ENCODE peak calls at places on chromosomes 16 and 17, in six cellular contexts. One of them, this sample, is unnamed.
A peak's percentile ranks its signal among the peaks of the same experiment; 100 is the strongest.

GRCh38 chr17:77882481-77883212 is 75.9 kb upstream of the TNRC6C start:
- DNase-seq in astrocyte: peak; percentile 88
- DNase-seq in upper lobe of left lung: peak; percentile 69
- DNase-seq in A549: no peak
- DNase-seq in upper lobe of right lung: no peak
- DNase-seq in aorta: peak; percentile 84
- DNase-seq in this sample: peak; percentile 34

GRCh38 chr16:69176033-69176780 is 10.8 kb upstream of the SNTB2 start:
- DNase-seq in aorta: no peak
- DNase-seq in A549: no peak
- DNase-seq in astrocyte: peak; percentile 85
- DNase-seq in upper lobe of left lung: no peak
- DNase-seq in upper lobe of right lung: no peak
- DNase-seq in this sample: no peak

GRCh38 chr16:77212736-77213541 is 13.7 kb downstream of the SYCE1L start:
- DNase-seq in A549: peak; percentile 78
- DNase-seq in aorta: peak; percentile 68
- DNase-seq in upper lobe of right lung: peak; percentile 86
- DNase-seq in astrocyte: no peak
- DNase-seq in upper lobe of left lung: peak; percentile 69
- DNase-seq in this sample: peak; percentile 27

GRCh38 chr16:175145-175949 is 1.1 kb upstream of the HBA1 start:
- DNase-seq in aorta: no peak
- DNase-seq in upper lobe of right lung: no peak
- DNase-seq in astrocyte: no peak
- DNase-seq in upper lobe of left lung: no peak
- DNase-seq in A549: no peak
- DNase-seq in this sample: no peak

GRCh38 chr16:641326-642188 is at the start of gene MCRIP2:
- DNase-seq in upper lobe of left lung: peak; percentile 92
- DNase-seq in upper lobe of right lung: peak; percentile 96
- DNase-seq in aorta: peak; percentile 93
- DNase-seq in A549: peak; percentile 84
- DNase-seq in astrocyte: peak; percentile 28
- DNase-seq in this sample: no peak

GRCh38 chr17:44385287-44386181 is 3.9 kb downstream of the ITGA2B start:
- DNase-seq in A549: peak; percentile 86
- DNase-seq in upper lobe of right lung: peak; percentile 91
- DNase-seq in astrocyte: peak; percentile 31
- DNase-seq in aorta: peak; percentile 84
- DNase-seq in upper lobe of left lung: peak; percentile 90
- DNase-seq in this sample: peak; percentile 9

GRCh38 chr17:79664925-79665738 is 54.3 kb upstream of the RBFOX3 start:
- DNase-seq in upper lobe of left lung: peak; percentile 79
- DNase-seq in A549: no peak
- DNase-seq in astrocyte: no peak
- DNase-seq in upper lobe of right lung: peak; percentile 88
- DNase-seq in aorta: no peak
- DNase-seq in this sample: peak; percentile 35

GRCh38 chr16:82744958-82745357 is 118.2 kb downstream of the CDH13 start:
- DNase-seq in A549: no peak
- DNase-seq in upper lobe of right lung: no peak
- DNase-seq in astrocyte: no peak
- DNase-seq in aorta: no peak
- DNase-seq in upper lobe of left lung: no peak
- DNase-seq in this sample: no peak

GRCh38 chr16:79876332-79876730 is 275.8 kb upstream of the MAF start:
- DNase-seq in aorta: no peak
- DNase-seq in upper lobe of right lung: no peak
- DNase-seq in astrocyte: no peak
- DNase-seq in A549: no peak
- DNase-seq in upper lobe of left lung: no peak
- DNase-seq in this sample: no peak

GRCh38 chr17:43831633-43832032 is 1.3 kb downstream of the MPP3 start:
- DNase-seq in astrocyte: no peak
- DNase-seq in aorta: no peak
- DNase-seq in A549: no peak
- DNase-seq in upper lobe of right lung: peak; percentile 83
- DNase-seq in upper lobe of left lung: peak; percentile 89
- DNase-seq in this sample: no peak

GRCh38 chr16:86391987-86392386 is 118.3 kb upstream of the FOXF1 start:
- DNase-seq in aorta: no peak
- DNase-seq in upper lobe of left lung: no peak
- DNase-seq in A549: no peak
- DNase-seq in upper lobe of right lung: no peak
- DNase-seq in astrocyte: peak; percentile 79
- DNase-seq in this sample: no peak

GRCh38 chr17:61279476-61280145 is 120.0 kb upstream of the TBX2 start:
- DNase-seq in upper lobe of right lung: no peak
- DNase-seq in astrocyte: no peak
- DNase-seq in aorta: no peak
- DNase-seq in upper lobe of left lung: no peak
- DNase-seq in A549: no peak
- DNase-seq in this sample: peak; percentile 9

GRCh38 chr16:75305364-75306101 is 54.1 kb upstream of the BCAR1 start:
- DNase-seq in upper lobe of right lung: no peak
- DNase-seq in A549: peak; percentile 97
- DNase-seq in upper lobe of left lung: peak; percentile 72
- DNase-seq in astrocyte: peak; percentile 100
- DNase-seq in aorta: peak; percentile 85
- DNase-seq in this sample: peak; percentile 100

GRCh38 chr17:79791354-79792123 is 5.3 kb downstream of the CBX8 start:
- DNase-seq in A549: no peak
- DNase-seq in upper lobe of left lung: no peak
- DNase-seq in upper lobe of right lung: peak; percentile 62
- DNase-seq in astrocyte: no peak
- DNase-seq in aorta: peak; percentile 30
- DNase-seq in this sample: no peak

GRCh38 chr16:29784157-29784556 is 6.1 kb downstream of the ZG16 start:
- DNase-seq in upper lobe of right lung: no peak
- DNase-seq in astrocyte: no peak
- DNase-seq in A549: no peak
- DNase-seq in aorta: no peak
- DNase-seq in upper lobe of left lung: peak; percentile 45
- DNase-seq in this sample: peak; percentile 71

GRCh38 chr16:11561440-11561797 is 25.3 kb downstream of the LITAF start:
- DNase-seq in upper lobe of right lung: no peak
- DNase-seq in astrocyte: no peak
- DNase-seq in upper lobe of left lung: no peak
- DNase-seq in A549: no peak
- DNase-seq in aorta: no peak
- DNase-seq in this sample: no peak

GRCh38 chr17:18248300-18248731 is 10.2 kb downstream of the FLII start:
- DNase-seq in upper lobe of right lung: no peak
- DNase-seq in A549: peak; percentile 98
- DNase-seq in upper lobe of left lung: peak; percentile 58
- DNase-seq in aorta: no peak
- DNase-seq in astrocyte: peak; percentile 38
- DNase-seq in this sample: no peak

GRCh38 chr16:57941016-57941656 is 29.8 kb downstream of the CNGB1 start:
- DNase-seq in aorta: peak; percentile 58
- DNase-seq in upper lobe of right lung: peak; percentile 90
- DNase-seq in A549: no peak
- DNase-seq in astrocyte: peak; percentile 21
- DNase-seq in upper lobe of left lung: peak; percentile 83
- DNase-seq in this sample: no peak

GRCh38 chr17:77556408-77557068 is 402.0 kb upstream of the TNRC6C start:
- DNase-seq in aorta: no peak
- DNase-seq in upper lobe of left lung: no peak
- DNase-seq in A549: no peak
- DNase-seq in astrocyte: no peak
- DNase-seq in upper lobe of right lung: no peak
- DNase-seq in this sample: no peak

GRCh38 chr16:50526796-50527195 is 21.4 kb upstream of the NKD1 start:
- DNase-seq in astrocyte: no peak
- DNase-seq in A549: no peak
- DNase-seq in upper lobe of left lung: no peak
- DNase-seq in upper lobe of right lung: no peak
- DNase-seq in aorta: no peak
- DNase-seq in this sample: no peak

GRCh38 chr17:34781071-34781470 is 180.2 kb downstream of the CCT6B start:
- DNase-seq in astrocyte: no peak
- DNase-seq in aorta: no peak
- DNase-seq in A549: no peak
- DNase-seq in upper lobe of left lung: no peak
- DNase-seq in upper lobe of right lung: no peak
- DNase-seq in this sample: no peak

GRCh38 chr17:43720311-43721060 is 38.1 kb downstream of the SOST start:
- DNase-seq in upper lobe of left lung: peak; percentile 82
- DNase-seq in upper lobe of right lung: peak; percentile 92
- DNase-seq in aorta: peak; percentile 92
- DNase-seq in astrocyte: peak; percentile 37
- DNase-seq in A549: peak; percentile 83
- DNase-seq in this sample: peak; percentile 24

GRCh38 chr17:38715216-38715943 is 10.3 kb downstream of the MLLT6 start:
- DNase-seq in upper lobe of right lung: no peak
- DNase-seq in A549: no peak
- DNase-seq in aorta: no peak
- DNase-seq in astrocyte: no peak
- DNase-seq in upper lobe of left lung: no peak
- DNase-seq in this sample: no peak

GRCh38 chr17:63838586-63839184 is 3.8 kb downstream of the SMARCD2 start:
- DNase-seq in upper lobe of right lung: peak; percentile 94
- DNase-seq in upper lobe of left lung: peak; percentile 94
- DNase-seq in A549: no peak
- DNase-seq in astrocyte: no peak
- DNase-seq in aorta: peak; percentile 90
- DNase-seq in this sample: peak; percentile 50

GRCh38 chr17:49234509-49235080 is 4.0 kb upstream of the PHOSPHO1 start:
- DNase-seq in upper lobe of right lung: no peak
- DNase-seq in upper lobe of left lung: no peak
- DNase-seq in aorta: no peak
- DNase-seq in astrocyte: no peak
- DNase-seq in A549: no peak
- DNase-seq in this sample: no peak

GRCh38 chr17:41784207-41784744 is 2.2 kb downstream of the JUP start:
- DNase-seq in astrocyte: peak; percentile 77
- DNase-seq in A549: peak; percentile 80
- DNase-seq in upper lobe of right lung: no peak
- DNase-seq in aorta: no peak
- DNase-seq in upper lobe of left lung: peak; percentile 60
- DNase-seq in this sample: peak; percentile 90

GRCh38 chr17:80252871-80253270 is 7.8 kb upstream of the RNF213 start:
- DNase-seq in A549: peak; percentile 93
- DNase-seq in astrocyte: no peak
- DNase-seq in aorta: peak; percentile 72
- DNase-seq in upper lobe of left lung: peak; percentile 85
- DNase-seq in upper lobe of right lung: peak; percentile 90
- DNase-seq in this sample: no peak

GRCh38 chr16:55695595-55695994 is 39.8 kb downstream of the SLC6A2 start:
- DNase-seq in astrocyte: no peak
- DNase-seq in A549: no peak
- DNase-seq in upper lobe of right lung: no peak
- DNase-seq in upper lobe of left lung: no peak
- DNase-seq in aorta: no peak
- DNase-seq in this sample: no peak
- H3K4me1 ChIP-seq in astrocyte: no peaks in the 10 kb centered on the region
- H3K4me1 ChIP-seq in A549: peaks cover 4% of the 10 kb centered on the region
- H3K4me1 ChIP-seq in upper lobe of right lung: no peaks in the 10 kb centered on the region
- H3K4me1 ChIP-seq in upper lobe of left lung: no peaks in the 10 kb centered on the region
- H3K4me1 ChIP-seq in aorta: no peaks in the 10 kb centered on the region
- H3K4me1 ChIP-seq in this sample: no peaks in the 10 kb centered on the region

DNA sequence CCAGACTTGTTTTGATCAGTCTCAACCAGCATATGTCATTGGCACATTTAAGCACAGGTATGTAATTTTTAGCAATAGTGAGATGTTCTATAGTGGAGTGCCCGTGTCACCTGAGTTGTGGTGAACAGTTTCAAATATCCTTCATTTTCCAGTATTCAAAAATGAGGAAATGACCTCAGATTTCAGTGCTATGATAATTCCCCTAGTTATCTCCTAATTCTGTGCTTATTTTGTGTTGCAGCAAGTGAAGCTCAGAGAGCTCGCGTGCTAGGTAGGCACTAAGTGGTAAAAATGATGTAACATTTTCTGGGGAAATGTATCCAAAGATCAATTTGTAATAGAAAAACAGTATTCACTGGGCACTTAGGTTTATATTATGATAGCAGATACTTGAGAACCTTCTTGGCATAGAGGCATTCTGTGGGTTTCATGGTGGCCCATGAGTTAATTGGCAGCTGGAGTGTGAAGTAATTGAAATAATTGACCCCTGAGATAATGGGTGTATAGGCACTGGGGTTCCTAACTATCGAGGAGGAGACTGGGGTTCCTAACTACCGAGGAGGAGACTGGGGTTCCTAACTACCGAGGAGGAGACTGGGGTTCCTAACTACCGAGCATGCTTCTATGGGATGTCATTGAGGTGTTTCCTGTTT is 159.1 kb downstream of the PRKCA start:
- DNase-seq in upper lobe of right lung: no peak
- DNase-seq in upper lobe of left lung: no peak
- DNase-seq in A549: no peak
- DNase-seq in astrocyte: no peak
- DNase-seq in aorta: no peak
- DNase-seq in this sample: no peak
- H3K4me1 ChIP-seq in upper lobe of right lung: peaks cover 11% of the 10 kb centered on the region
- H3K4me1 ChIP-seq in upper lobe of left lung: peaks cover 20% of the 10 kb centered on the region
- H3K4me1 ChIP-seq in A549: peaks cover 75% of the 10 kb centered on the region
- H3K4me1 ChIP-seq in astrocyte: peaks cover 39% of the 10 kb centered on the region
- H3K4me1 ChIP-seq in aorta: no peaks in the 10 kb centered on the region
- H3K4me1 ChIP-seq in this sample: peaks cover 40% of the 10 kb centered on the region

GRCh38 chr16:59252317-59252716 is 518.2 kb upstream of the GOT2 start:
- DNase-seq in aorta: no peak
- DNase-seq in upper lobe of right lung: no peak
- DNase-seq in astrocyte: no peak
- DNase-seq in A549: no peak
- DNase-seq in upper lobe of left lung: no peak
- DNase-seq in this sample: no peak

DNA sequence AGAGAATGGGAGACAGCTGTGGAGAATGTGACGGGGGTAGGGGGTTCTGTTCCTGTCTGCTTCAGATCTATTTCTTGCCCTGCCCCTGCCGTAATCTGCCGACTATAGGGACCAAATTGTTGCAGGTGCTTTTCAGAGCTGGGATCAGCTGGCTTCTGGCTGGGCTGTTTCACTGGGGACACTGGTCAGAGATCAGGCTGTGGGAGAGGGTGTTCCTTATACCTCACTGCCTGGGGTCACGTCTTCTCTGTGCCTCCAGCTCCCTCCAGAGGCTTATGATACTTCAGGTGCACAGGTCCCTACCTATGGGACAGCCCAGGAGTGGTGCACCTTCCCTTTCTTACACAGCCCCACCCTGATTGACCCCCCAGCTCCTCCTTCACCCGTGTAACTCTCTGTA is 514.9 kb upstream of the GOT2 start:
- DNase-seq in upper lobe of right lung: no peak
- DNase-seq in aorta: no peak
- DNase-seq in A549: no peak
- DNase-seq in upper lobe of left lung: no peak
- DNase-seq in astrocyte: no peak
- DNase-seq in this sample: no peak
- H3K4me1 ChIP-seq in upper lobe of right lung: no peaks in the 10 kb centered on the region
- H3K4me1 ChIP-seq in aorta: no peaks in the 10 kb centered on the region
- H3K4me1 ChIP-seq in A549: no peaks in the 10 kb centered on the region
- H3K4me1 ChIP-seq in upper lobe of left lung: no peaks in the 10 kb centered on the region
- H3K4me1 ChIP-seq in astrocyte: no peaks in the 10 kb centered on the region
- H3K4me1 ChIP-seq in this sample: no peaks in the 10 kb centered on the region

DNA sequence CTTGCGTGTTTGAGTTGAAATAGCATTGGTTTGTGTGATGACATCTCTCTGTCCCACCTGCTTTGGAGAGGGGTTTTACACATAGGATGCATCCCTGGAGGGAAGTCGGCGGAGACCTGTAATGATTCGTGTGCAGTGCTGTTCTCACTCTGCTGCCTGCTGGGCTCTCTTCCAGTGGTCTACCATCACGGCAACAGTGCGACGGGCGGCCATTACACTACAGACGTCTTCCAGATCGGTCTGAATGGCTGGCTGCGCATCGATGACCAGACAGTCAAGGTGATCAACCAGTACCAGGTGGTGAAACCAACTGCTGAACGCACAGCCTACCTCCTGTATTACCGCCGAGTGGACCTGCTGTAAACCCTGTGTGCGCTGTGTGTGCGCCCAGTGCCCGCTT is 41.1 kb upstream of the CRISPLD2 start:
- DNase-seq in A549: no peak
- DNase-seq in upper lobe of right lung: no peak
- DNase-seq in astrocyte: no peak
- DNase-seq in aorta: no peak
- DNase-seq in upper lobe of left lung: no peak
- DNase-seq in this sample: no peak
- H3K4me1 ChIP-seq in A549: no peaks in the 10 kb centered on the region
- H3K4me1 ChIP-seq in upper lobe of right lung: no peaks in the 10 kb centered on the region
- H3K4me1 ChIP-seq in astrocyte: peaks cover 4% of the 10 kb centered on the region
- H3K4me1 ChIP-seq in aorta: no peaks in the 10 kb centered on the region
- H3K4me1 ChIP-seq in upper lobe of left lung: no peaks in the 10 kb centered on the region
- H3K4me1 ChIP-seq in this sample: peaks cover 4% of the 10 kb centered on the region

This sample was measured in foreskin keratinocyte.